ENCODE peak calls at places on chromosomes 11 and 22, in nine cellular contexts. G, O, Q, A, R, Z, U, T and P are unnamed samples.

GRCh38 chr22:50306753-50307749 is at the start of gene PLXNB2:
- DNase-seq in Z (peak), R (peak), O (peak), A (peak), Q (peak), T (peak), U (no peak), G (peak), P (peak)

GRCh38 chr22:48438096-48438495 is 1389.6 kb downstream of the BRD1 start:
- DNase-seq in A (no peak), U (no peak), R (no peak), G (no peak), O (no peak), Q (no peak), Z (no peak), T (no peak), P (no peak)

GRCh38 chr22:39012525-39013516 is 1.2 kb upstream of the APOBEC3C start:
- DNase-seq in T (no peak), Q (no peak), U (no peak), O (peak), R (no peak), G (no peak), Z (no peak), A (no peak), P (no peak)

GRCh38 chr11:7899418-7899817 is 31.6 kb downstream of the OR10A6 start:
- DNase-seq in G (no peak), U (no peak), R (no peak), Z (no peak), Q (no peak), T (no peak), A (no peak), O (no peak), P (no peak)

GRCh38 chr11:8593935-8594909 is at the start of gene STK33:
- DNase-seq in R (peak), A (no peak), U (no peak), G (peak), Q (no peak), T (no peak), O (peak), Z (no peak), P (peak)

GRCh38 chr22:43625242-43625641 is 186.9 kb downstream of the EFCAB6 start:
- DNase-seq in R (no peak), U (no peak), Z (no peak), Q (no peak), A (peak), G (no peak), O (no peak), T (no peak), P (no peak)

GRCh38 chr11:3223932-3224729 is 5.5 kb upstream of the MRGPRG start:
- DNase-seq in Q (no peak), Z (no peak), T (no peak), A (no peak), G (peak), O (peak), U (no peak), R (no peak), P (no peak)

GRCh38 chr11:31702966-31703365 is 108.2 kb downstream of the PAX6 start:
- DNase-seq in A (no peak), T (no peak), Q (peak), U (no peak), O (peak), G (no peak), Z (no peak), R (no peak), P (no peak)

GRCh38 chr11:65427691-65428577 is 5.3 kb downstream of the NEAT1 start:
- DNase-seq in R (peak), U (no peak), Z (no peak), Q (peak), A (no peak), O (no peak), G (peak), T (no peak), P (no peak)

GRCh38 chr11:88508808-88509581 is 171.5 kb upstream of the CTSC start:
- DNase-seq in O (peak), T (no peak), A (no peak), U (no peak), G (no peak), Q (no peak), Z (no peak), R (no peak), P (no peak)

GRCh38 chr11:63015521-63016215 is at the start of gene SLC22A8:
- DNase-seq in Z (no peak), R (no peak), T (no peak), A (no peak), O (peak), Q (no peak), U (no peak), G (no peak), P (no peak)

GRCh38 chr11:693415-693831 is 1.6 kb downstream of the DEAF1 start:
- DNase-seq in A (no peak), R (no peak), Z (no peak), Q (peak), U (no peak), O (peak), T (no peak), G (no peak), P (no peak)

GRCh38 chr11:2178906-2179494 is 7.4 kb upstream of the TH start:
- DNase-seq in Z (no peak), T (no peak), A (peak), U (no peak), Q (no peak), G (no peak), O (peak), R (no peak), P (no peak)

GRCh38 chr11:16393335-16393734 is 37.0 kb upstream of the SOX6 start:
- DNase-seq in R (no peak), U (no peak), Z (no peak), A (no peak), O (no peak), Q (no peak), T (no peak), G (no peak), P (no peak)

GRCh38 chr11:65254724-65255123 is 7.0 kb upstream of the POLA2 start:
- DNase-seq in Z (no peak), T (no peak), G (no peak), R (no peak), O (no peak), U (no peak), Q (no peak), A (no peak), P (no peak)

GRCh38 chr11:67651976-67652895 is 1.7 kb upstream of the ACY3 start:
- DNase-seq in A (no peak), G (no peak), R (no peak), Q (peak), O (no peak), Z (no peak), U (no peak), T (no peak), P (no peak)

GRCh38 chr22:32590556-32590955 is 115.9 kb downstream of the FBXO7 start:
- DNase-seq in T (no peak), G (no peak), U (no peak), R (no peak), O (no peak), Q (no peak), Z (no peak), A (no peak), P (no peak)

GRCh38 chr11:118928108-118928869 is 2.6 kb upstream of the BCL9L start:
- DNase-seq in O (peak), T (peak), G (peak), R (peak), Q (peak), U (peak), Z (peak), A (no peak), P (peak)

GRCh38 chr22:33380789-33381530 is 322.8 kb upstream of the SYN3 start:
- DNase-seq in R (no peak), U (no peak), G (no peak), Z (no peak), Q (no peak), A (peak), O (no peak), T (no peak), P (no peak)

GRCh38 chr11:12677131-12677530 is 2.9 kb downstream of the TEAD1 start:
- DNase-seq in G (no peak), U (no peak), Z (no peak), Q (peak), T (no peak), A (no peak), O (peak), R (peak), P (no peak)

GRCh38 chr11:12746593-12747097 is 72.4 kb downstream of the TEAD1 start:
- DNase-seq in Q (peak), U (no peak), O (peak), T (no peak), R (peak), A (peak), G (no peak), Z (no peak), P (no peak)

GRCh38 chr11:45543808-45544422 is 121.5 kb downstream of the CHST1 start:
- DNase-seq in A (no peak), Z (no peak), T (no peak), R (no peak), G (no peak), Q (peak), O (peak), U (no peak), P (no peak)

GRCh38 chr11:6468712-6469495 is 4.8 kb downstream of the TRIM3 start:
- DNase-seq in O (peak), Q (peak), Z (peak), R (peak), U (no peak), G (peak), A (peak), T (no peak), P (peak)

GRCh38 chr11:65903068-65903481 is 2.9 kb upstream of the FOSL1 start:
- DNase-seq in Q (peak), U (no peak), A (no peak), R (no peak), T (peak), G (no peak), Z (no peak), O (no peak), P (no peak)

GRCh38 chr22:47794851-47795250 is 1032.4 kb downstream of the TBC1D22A start:
- DNase-seq in A (no peak), G (no peak), O (no peak), R (no peak), T (no peak), Z (no peak), U (no peak), Q (no peak), P (peak)

GRCh38 chr11:16785520-16786128 is 47.2 kb downstream of the C11orf58 start:
- DNase-seq in O (peak), T (peak), U (no peak), A (peak), Q (peak), G (peak), R (peak), Z (peak), P (peak)

GRCh38 chr22:20976291-20976877 is 5.7 kb upstream of the LZTR1 start:
- DNase-seq in Z (no peak), Q (no peak), R (no peak), T (no peak), O (no peak), G (no peak), U (no peak), A (no peak), P (no peak)

GRCh38 chr11:123100378-123101085 is 38.6 kb upstream of the HSPA8 start:
- DNase-seq in T (no peak), Q (no peak), R (peak), Z (no peak), O (no peak), A (no peak), U (no peak), G (no peak), P (no peak)

GRCh38 chr11:120061036-120061760 is 76.7 kb downstream of the TRIM29 start:
- DNase-seq in R (no peak), A (no peak), O (no peak), G (no peak), T (no peak), Q (no peak), Z (no peak), U (no peak), P (no peak)

GRCh38 chr11:20013346-20014066 is 146.8 kb downstream of the DBX1 start:
- DNase-seq in A (no peak), Q (no peak), Z (no peak), O (peak), U (peak), T (no peak), G (no peak), R (peak), P (no peak)

GRCh38 chr11:57424802-57425564 is 1.9 kb downstream of the SLC43A3 start:
- DNase-seq in A (peak), R (no peak), O (peak), U (no peak), Q (peak), Z (no peak), G (peak), T (peak), P (peak)

GRCh38 chr11:43942651-43943356 is 367 bp downstream of the C11orf96 start:
- DNase-seq in U (no peak), Z (no peak), O (peak), T (no peak), A (no peak), Q (peak), G (no peak), R (no peak), P (no peak)

GRCh38 chr11:114211444-114212122 is 84.6 kb upstream of the NNMT start:
- DNase-seq in U (no peak), O (peak), T (no peak), A (no peak), G (no peak), Q (no peak), Z (no peak), R (no peak), P (no peak)